ENCODE peak calls at places on chromosome 10, in ten cellular contexts. One of them, this sample, is unnamed.

GRCh38 chr10:3526721-3527120 is 258.3 kb downstream of the KLF6 start:
- DNase-seq in ELR: peak
- DNase-seq in NCI-H524: no peak
- DNase-seq in prostate gland: no peak
- DNase-seq in HEK293T: no peak
- DNase-seq in RCC 7860: peak
- DNase-seq in activated CD8-positive, alpha-beta memory T cell treated with anti-CD3 and anti-CD28 coated beads for 48 hours: no peak
- DNase-seq in activated T-helper 1 cell treated with anti-CD3 and anti-CD28 coated beads, Interleukin-2, amount 50 U/mL, for 16 hours: no peak
- DNase-seq in effector CD4-positive, alpha-beta T cell: no peak
- DNase-seq in cerebellar cortex: no peak
- DNase-seq in this sample: no peak

GRCh38 chr10:127600479-127600878 is 51.4 kb downstream of the NPS start:
- DNase-seq in ELR: no peak
- DNase-seq in NCI-H524: no peak
- DNase-seq in prostate gland: no peak
- DNase-seq in HEK293T: no peak
- DNase-seq in RCC 7860: no peak
- DNase-seq in activated CD8-positive, alpha-beta memory T cell treated with anti-CD3 and anti-CD28 coated beads for 48 hours: no peak
- DNase-seq in activated T-helper 1 cell treated with anti-CD3 and anti-CD28 coated beads, Interleukin-2, amount 50 U/mL, for 16 hours: no peak
- DNase-seq in effector CD4-positive, alpha-beta T cell: no peak
- DNase-seq in cerebellar cortex: no peak
- DNase-seq in this sample: no peak

GRCh38 chr10:12914111-12914510 is 87.4 kb downstream of the CCDC3 start:
- DNase-seq in ELR: no peak
- DNase-seq in NCI-H524: no peak
- DNase-seq in prostate gland: no peak
- DNase-seq in HEK293T: no peak
- DNase-seq in RCC 7860: no peak
- DNase-seq in activated CD8-positive, alpha-beta memory T cell treated with anti-CD3 and anti-CD28 coated beads for 48 hours: no peak
- DNase-seq in activated T-helper 1 cell treated with anti-CD3 and anti-CD28 coated beads, Interleukin-2, amount 50 U/mL, for 16 hours: no peak
- DNase-seq in effector CD4-positive, alpha-beta T cell: no peak
- DNase-seq in cerebellar cortex: no peak
- DNase-seq in this sample: no peak

GRCh38 chr10:32350811-32351342 is 3.9 kb upstream of the EPC1 start:
- DNase-seq in ELR: no peak
- DNase-seq in NCI-H524: no peak
- DNase-seq in prostate gland: no peak
- DNase-seq in HEK293T: no peak
- DNase-seq in RCC 7860: no peak
- DNase-seq in activated CD8-positive, alpha-beta memory T cell treated with anti-CD3 and anti-CD28 coated beads for 48 hours: no peak
- DNase-seq in activated T-helper 1 cell treated with anti-CD3 and anti-CD28 coated beads, Interleukin-2, amount 50 U/mL, for 16 hours: no peak
- DNase-seq in effector CD4-positive, alpha-beta T cell: no peak
- DNase-seq in cerebellar cortex: no peak
- DNase-seq in this sample: no peak

GRCh38 chr10:5976689-5977470 is 463 bp downstream of the IL15RA start:
- DNase-seq in ELR: peak
- DNase-seq in NCI-H524: no peak
- DNase-seq in prostate gland: peak
- DNase-seq in HEK293T: peak
- DNase-seq in RCC 7860: peak
- DNase-seq in activated CD8-positive, alpha-beta memory T cell treated with anti-CD3 and anti-CD28 coated beads for 48 hours: peak
- DNase-seq in activated T-helper 1 cell treated with anti-CD3 and anti-CD28 coated beads, Interleukin-2, amount 50 U/mL, for 16 hours: peak
- DNase-seq in effector CD4-positive, alpha-beta T cell: peak
- DNase-seq in cerebellar cortex: no peak
- DNase-seq in this sample: no peak

GRCh38 chr10:51425431-51425830 is 274.0 kb downstream of the CSTF2T start:
- DNase-seq in ELR: no peak
- DNase-seq in NCI-H524: no peak
- DNase-seq in prostate gland: no peak
- DNase-seq in HEK293T: no peak
- DNase-seq in RCC 7860: no peak
- DNase-seq in activated CD8-positive, alpha-beta memory T cell treated with anti-CD3 and anti-CD28 coated beads for 48 hours: no peak
- DNase-seq in activated T-helper 1 cell treated with anti-CD3 and anti-CD28 coated beads, Interleukin-2, amount 50 U/mL, for 16 hours: no peak
- DNase-seq in effector CD4-positive, alpha-beta T cell: no peak
- DNase-seq in cerebellar cortex: no peak
- DNase-seq in this sample: no peak

GRCh38 chr10:93568105-93568390 is 1.6 kb downstream of the FFAR4 start:
- DNase-seq in ELR: no peak
- DNase-seq in NCI-H524: no peak
- DNase-seq in prostate gland: no peak
- DNase-seq in HEK293T: no peak
- DNase-seq in RCC 7860: no peak
- DNase-seq in activated CD8-positive, alpha-beta memory T cell treated with anti-CD3 and anti-CD28 coated beads for 48 hours: no peak
- DNase-seq in activated T-helper 1 cell treated with anti-CD3 and anti-CD28 coated beads, Interleukin-2, amount 50 U/mL, for 16 hours: no peak
- DNase-seq in effector CD4-positive, alpha-beta T cell: no peak
- DNase-seq in cerebellar cortex: no peak
- DNase-seq in this sample: no peak

GRCh38 chr10:107971411-107971810 is 806.9 kb upstream of the SORCS1 start:
- DNase-seq in ELR: peak
- DNase-seq in NCI-H524: no peak
- DNase-seq in prostate gland: no peak
- DNase-seq in HEK293T: no peak
- DNase-seq in RCC 7860: peak
- DNase-seq in activated CD8-positive, alpha-beta memory T cell treated with anti-CD3 and anti-CD28 coated beads for 48 hours: no peak
- DNase-seq in activated T-helper 1 cell treated with anti-CD3 and anti-CD28 coated beads, Interleukin-2, amount 50 U/mL, for 16 hours: no peak
- DNase-seq in effector CD4-positive, alpha-beta T cell: no peak
- DNase-seq in cerebellar cortex: no peak
- DNase-seq in this sample: no peak

GRCh38 chr10:61463035-61463909 is 10.1 kb upstream of the TMEM26 start:
- DNase-seq in ELR: peak
- DNase-seq in NCI-H524: no peak
- DNase-seq in prostate gland: no peak
- DNase-seq in HEK293T: no peak
- DNase-seq in RCC 7860: no peak
- DNase-seq in activated CD8-positive, alpha-beta memory T cell treated with anti-CD3 and anti-CD28 coated beads for 48 hours: no peak
- DNase-seq in activated T-helper 1 cell treated with anti-CD3 and anti-CD28 coated beads, Interleukin-2, amount 50 U/mL, for 16 hours: no peak
- DNase-seq in effector CD4-positive, alpha-beta T cell: no peak
- DNase-seq in cerebellar cortex: no peak
- DNase-seq in this sample: no peak

GRCh38 chr10:63464402-63465292 is 1.1 kb downstream of the JMJD1C start:
- DNase-seq in ELR: peak
- DNase-seq in NCI-H524: peak
- DNase-seq in prostate gland: no peak
- DNase-seq in HEK293T: no peak
- DNase-seq in RCC 7860: peak
- DNase-seq in activated CD8-positive, alpha-beta memory T cell treated with anti-CD3 and anti-CD28 coated beads for 48 hours: peak
- DNase-seq in activated T-helper 1 cell treated with anti-CD3 and anti-CD28 coated beads, Interleukin-2, amount 50 U/mL, for 16 hours: no peak
- DNase-seq in effector CD4-positive, alpha-beta T cell: no peak
- DNase-seq in cerebellar cortex: peak
- DNase-seq in this sample: no peak

GRCh38 chr10:14200645-14201534 is 129.8 kb downstream of the FRMD4A start:
- DNase-seq in ELR: no peak
- DNase-seq in NCI-H524: no peak
- DNase-seq in prostate gland: no peak
- DNase-seq in HEK293T: peak
- DNase-seq in RCC 7860: no peak
- DNase-seq in activated CD8-positive, alpha-beta memory T cell treated with anti-CD3 and anti-CD28 coated beads for 48 hours: no peak
- DNase-seq in activated T-helper 1 cell treated with anti-CD3 and anti-CD28 coated beads, Interleukin-2, amount 50 U/mL, for 16 hours: no peak
- DNase-seq in effector CD4-positive, alpha-beta T cell: no peak
- DNase-seq in cerebellar cortex: peak
- DNase-seq in this sample: no peak